ENCODE peak calls at places on chromosomes 13 and 19, in five cellular contexts. J is fibroblast of pulmonary artery; T is activated CD4-positive, alpha-beta T cell treated with anti-CD3 and anti-CD28 coated beads, Interleukin-2, amount 50 U/mL, for 24 hours; U is left ventricle myocardium inferior; K is epithelial cell of proximal tubule. E is an unnamed sample.
A peak's percentile ranks its signal among the peaks of the same experiment; 100 is the strongest.

GRCh38 chr13:36666482-36667264 is 7.1 kb upstream of the SERTM1 start:
- DNase-seq in U (no peak), J (no peak), K (no peak), T (no peak), E (no peak)

GRCh38 chr19:2120821-2121220 is 24.1 kb downstream of the IZUMO4 start:
- DNase-seq in U (no peak), T (no peak), K (no peak), J (no peak), E (no peak)

GRCh38 chr13:46121597-46122163 is 16.8 kb upstream of the CPB2 start:
- DNase-seq in T (no peak), J (no peak), U (no peak), K (no peak), E (no peak)

GRCh38 chr19:2289714-2290435 is 7.9 kb upstream of the PEAK3 start:
- DNase-seq in U (peak; percentile 42), K (no peak), T (no peak), J (no peak), E (no peak)

GRCh38 chr19:57708641-57709354 is at the start of gene ZNF154:
- DNase-seq in J (peak; percentile 84), U (peak; percentile 21), T (peak; percentile 9), K (no peak), E (peak; percentile 71)

GRCh38 chr13:113448545-113448884 is 4.8 kb downstream of the ADPRHL1 start:
- DNase-seq in U (peak; percentile 78), T (no peak), K (no peak), J (no peak), E (no peak)

GRCh38 chr19:33487901-33488817 is 33.4 kb downstream of the PEPD start:
- DNase-seq in U (no peak), T (no peak), J (no peak), K (no peak), E (no peak)

GRCh38 chr13:45662122-45662521 is 40.0 kb upstream of the CBY2 start:
- DNase-seq in U (no peak), K (no peak), T (no peak), J (no peak), E (no peak)

GRCh38 chr13:113545455-113545930 is 39.1 kb upstream of the TFDP1 start:
- DNase-seq in K (no peak), J (no peak), T (no peak), U (peak; percentile 24), E (no peak)

GRCh38 chr19:45878043-45878794 is 7.7 kb downstream of the IRF2BP1 start:
- DNase-seq in U (no peak), J (no peak), K (no peak), T (no peak), E (no peak)

GRCh38 chr19:4557971-4558941 is 1.2 kb downstream of the SEMA6B start:
- DNase-seq in U (no peak), T (no peak), K (no peak), J (peak; percentile 29), E (no peak)

GRCh38 chr19:35879068-35879467 is 10.7 kb downstream of the APLP1 start:
- DNase-seq in K (no peak), J (no peak), U (no peak), T (no peak), E (no peak)

GRCh38 chr13:30618186-30618937 is 642 bp downstream of the USPL1 start:
- DNase-seq in T (peak; percentile 3), U (no peak), J (no peak), K (no peak), E (no peak)

GRCh38 chr19:7762719-7763293 is at the start of gene CLEC4M:
- DNase-seq in T (no peak), J (no peak), U (no peak), K (no peak), E (no peak)